ENCODE peak calls at places on chromosome 21, in six cellular contexts. J, C, Y, W, F and I are unnamed samples.

GRCh38 chr21:41766051-41766882 is 585 bp downstream of the RIPK4 start:
- DNase-seq in F (no peak), J (no peak), W (no peak), C (peak; percentile 74), Y (no peak), I (no peak)

GRCh38 chr21:25660233-25660632 is 21.2 kb downstream of the JAM2 start:
- DNase-seq in C (no peak), J (no peak), F (no peak), W (no peak), Y (no peak), I (no peak)

GRCh38 chr21:21952566-21952965 is 954.4 kb downstream of the NCAM2 start:
- DNase-seq in W (no peak), Y (no peak), F (no peak), C (no peak), J (no peak), I (no peak)

GRCh38 chr21:37710555-37711293 is 205.5 kb downstream of the KCNJ6 start:
- DNase-seq in F (no peak), C (no peak), W (no peak), Y (no peak), J (peak; percentile 68), I (no peak)

GRCh38 chr21:25885880-25886279 is 151.1 kb downstream of the GABPA start:
- DNase-seq in F (no peak), W (no peak), J (no peak), C (no peak), Y (no peak), I (no peak)

GRCh38 chr21:30839304-30839703 is 9.7 kb upstream of the KRTAP7-1 start:
- DNase-seq in F (no peak), C (peak; percentile 89), J (no peak), Y (no peak), W (peak; percentile 38), I (peak; percentile 62)

GRCh38 chr21:45695086-45695485 is 51.6 kb downstream of the PCBP3 start:
- DNase-seq in F (no peak), W (no peak), Y (no peak), C (peak; percentile 76), J (no peak), I (no peak)

GRCh38 chr21:41743321-41744027 is 23.4 kb downstream of the RIPK4 start:
- DNase-seq in F (no peak), W (no peak), C (no peak), Y (no peak), J (no peak), I (no peak)

GRCh38 chr21:42258150-42258884 is 39.4 kb downstream of the ABCG1 start:
- DNase-seq in C (peak; percentile 92), J (peak; percentile 76), W (no peak), F (no peak), Y (peak; percentile 28), I (peak; percentile 24)

GRCh38 chr21:15480160-15480559 is 249.6 kb upstream of the USP25 start:
- DNase-seq in C (no peak), F (no peak), W (no peak), Y (no peak), J (no peak), I (no peak)

GRCh38 chr21:37669249-37669648 is 247.0 kb downstream of the KCNJ6 start:
- DNase-seq in C (peak; percentile 63), F (no peak), W (no peak), Y (no peak), J (no peak), I (no peak)

GRCh38 chr21:22356663-22357062 is 1358.5 kb downstream of the NCAM2 start:
- DNase-seq in W (no peak), J (no peak), Y (no peak), C (no peak), F (no peak), I (no peak)

GRCh38 chr21:39955326-39955725 is 88.1 kb downstream of the PCP4 start:
- DNase-seq in F (no peak), C (no peak), J (no peak), Y (no peak), W (no peak), I (no peak)

GRCh38 chr21:17370263-17370662 is 142.6 kb upstream of the CXADR start:
- DNase-seq in Y (no peak), W (peak; percentile 73), F (peak; percentile 60), J (no peak), C (peak; percentile 42), I (peak; percentile 23)

GRCh38 chr21:15224346-15225086 is 159.7 kb upstream of the NRIP1 start:
- DNase-seq in F (no peak), W (peak; percentile 90), Y (no peak), C (no peak), J (no peak), I (peak; percentile 82)

GRCh38 chr21:33075128-33075527 is 5.2 kb downstream of the OLIG1 start:
- DNase-seq in Y (no peak), W (no peak), J (no peak), F (no peak), C (peak; percentile 87), I (no peak)

GRCh38 chr21:40143822-40144525 is 276.7 kb downstream of the PCP4 start:
- DNase-seq in J (no peak), Y (no peak), C (peak; percentile 83), W (no peak), F (peak; percentile 61), I (peak; percentile 15)

GRCh38 chr21:45830720-45831366 is 150.7 kb upstream of the COL6A1 start:
- DNase-seq in F (no peak), C (no peak), Y (no peak), J (no peak), W (no peak), I (no peak)

GRCh38 chr21:46406001-46406400 is 52.7 kb upstream of the DIP2A start:
- DNase-seq in F (no peak), W (no peak), J (no peak), Y (no peak), C (no peak), I (no peak)

GRCh38 chr21:24428539-24429186 is 1178.6 kb downstream of the MRPL39 start:
- DNase-seq in W (no peak), F (no peak), Y (no peak), J (no peak), C (no peak), I (no peak)

GRCh38 chr21:19683492-19683891 is 1279.9 kb upstream of the TMPRSS15 start:
- DNase-seq in C (no peak), Y (no peak), J (no peak), W (no peak), F (no peak), I (no peak)

GRCh38 chr21:45886610-45887026 is 95.0 kb upstream of the COL6A1 start:
- DNase-seq in Y (no peak), W (no peak), F (no peak), J (no peak), C (no peak), I (no peak)

GRCh38 chr21:15301014-15301413 is 236.2 kb upstream of the NRIP1 start:
- DNase-seq in C (no peak), J (no peak), F (no peak), Y (no peak), W (no peak), I (no peak)

GRCh38 chr21:28100366-28100765 is 892.3 kb downstream of the LTN1 start:
- DNase-seq in C (no peak), W (no peak), F (no peak), Y (no peak), J (no peak), I (no peak)

GRCh38 chr21:42341776-42342542 is 8.8 kb downstream of the TFF2 start:
- DNase-seq in J (no peak), Y (no peak), F (no peak), C (peak; percentile 35), W (no peak), I (no peak)

GRCh38 chr21:43864313-43864805 is 664 bp upstream of the AGPAT3 start:
- DNase-seq in J (no peak), Y (peak; percentile 33), F (peak; percentile 67), W (peak; percentile 52), C (peak; percentile 84), I (no peak)

GRCh38 chr21:43864806-43865470 is at the start of gene AGPAT3:
- DNase-seq in F (no peak), C (no peak), W (no peak), J (no peak), Y (no peak), I (no peak)

GRCh38 chr21:43866659-43867331 is 1.8 kb downstream of the AGPAT3 start:
- DNase-seq in C (no peak), W (no peak), Y (no peak), J (no peak), F (no peak), I (no peak)

GRCh38 chr21:43866233-43866632 is 1.2 kb downstream of the AGPAT3 start:
- DNase-seq in F (no peak), J (no peak), W (no peak), Y (peak; percentile 52), C (peak; percentile 68), I (no peak)

GRCh38 chr21:43865471-43866181 is 603 bp downstream of the AGPAT3 start:
- DNase-seq in J (peak; percentile 74), Y (peak; percentile 51), C (no peak), F (no peak), W (no peak), I (peak; percentile 70)
- H3K27ac ChIP-seq in J (peak overlapping the region; percentile 85), Y (peak overlapping the region; percentile 93), C (no peak overlapping the region), F (peak overlapping the region; percentile 93), W (no peak overlapping the region), I (peak overlapping the region; percentile 88)

GRCh38 chr21:34887729-34888568 is 161.2 kb downstream of the RUNX1 start:
- DNase-seq in J (peak; percentile 88), F (peak; percentile 76), Y (peak; percentile 65), W (peak; percentile 81), C (peak; percentile 76), I (peak; percentile 83)
- TF ChIP-seq CTCF in J (no peak), F (no peak), Y (no peak), W (no peak), C (no peak), I (no peak)

GRCh38 chr21:31945116-31945515 is 72.3 kb downstream of the HUNK start:
- DNase-seq in F (no peak), W (no peak), J (no peak), C (no peak), Y (no peak), I (no peak)
- H3K27ac ChIP-seq in F (no peak overlapping the region), W (no peak overlapping the region), J (no peak overlapping the region), C (peak overlapping the region; percentile 34), Y (no peak overlapping the region), I (no peak overlapping the region)

GRCh38 chr21:34764715-34765284 is 96.0 kb downstream of the CLIC6 start:
- DNase-seq in C (no peak), Y (no peak), F (no peak), W (no peak), J (no peak), I (no peak)

GRCh38 chr21:34761758-34762330 is 93.0 kb downstream of the CLIC6 start:
- DNase-seq in C (no peak), J (no peak), W (no peak), F (no peak), Y (no peak), I (peak; percentile 8)

GRCh38 chr21:34765619-34766018 is 96.8 kb downstream of the CLIC6 start:
- DNase-seq in Y (no peak), W (no peak), C (no peak), F (no peak), J (no peak), I (no peak)

GRCh38 chr21:34766862-34767261 is 98.1 kb downstream of the CLIC6 start:
- DNase-seq in J (no peak), W (no peak), C (no peak), Y (no peak), F (no peak), I (no peak)

DNA sequence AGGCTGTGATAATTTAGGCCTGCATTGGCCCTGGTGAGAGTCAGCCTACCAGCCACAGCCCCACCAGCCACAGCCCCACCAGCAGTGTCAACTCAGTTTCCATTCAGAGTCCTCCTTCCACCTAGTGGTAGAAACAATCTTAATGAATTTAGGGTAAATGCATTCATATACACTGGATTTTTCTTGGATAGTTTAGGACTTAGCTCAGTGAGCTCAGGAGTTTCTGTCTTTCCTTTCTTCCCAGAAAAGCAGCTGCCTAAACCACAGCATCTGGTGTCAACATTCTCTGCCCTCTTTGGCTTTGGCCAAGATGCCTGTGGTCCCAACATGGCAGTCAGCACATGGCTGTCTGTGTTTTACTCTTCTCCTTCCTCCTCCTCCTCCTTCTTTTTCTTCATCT is 94.0 kb downstream of the CLIC6 start:
- DNase-seq in F (no peak), W (no peak), C (no peak), Y (no peak), J (no peak), I (no peak)
- TF ChIP-seq CTCF in F (no peak), W (no peak), C (peak; percentile 45), Y (no peak), J (no peak), I (no peak)